ENCODE peak calls at places on chromosomes 7 and 10, in six cellular contexts. M is HuH-7.5, A is Caco-2, N is cardiac fibroblast, V is HFFc6, F is brain microvascular endothelial cell. K is an unnamed sample.

GRCh38 chr10:103933557-103934121 is 15.7 kb upstream of the STN1 start:
- DNase-seq in M (no peak), A (no peak), N (no peak), V (no peak), F (no peak), K (no peak)

GRCh38 chr7:51847461-51848134 is 531.0 kb upstream of the COBL start:
- DNase-seq in M (no peak), A (no peak), N (no peak), V (no peak), F (no peak), K (no peak)

GRCh38 chr7:1692500-1693418 is 22.7 kb downstream of the ELFN1 start:
- DNase-seq in M (no peak), A (no peak), N (no peak), V (no peak), F (no peak), K (peak)

GRCh38 chr7:132275384-132275783 is 300.9 kb downstream of the PLXNA4 start:
- DNase-seq in M (no peak), A (no peak), N (no peak), V (no peak), F (no peak), K (no peak)

GRCh38 chr10:47406548-47406869 is 22.4 kb upstream of the ZNF488 start:
- DNase-seq in M (no peak), A (no peak), N (no peak), V (no peak), F (no peak), K (no peak)

GRCh38 chr10:93921338-93921737 is 27.6 kb downstream of the SLC35G1 start:
- DNase-seq in M (no peak), A (no peak), N (peak), V (no peak), F (no peak), K (no peak)

GRCh38 chr7:66741706-66742053 is 1.1 kb downstream of the RABGEF1 start:
- DNase-seq in M (no peak), A (no peak), N (peak), V (no peak), F (peak), K (peak)

GRCh38 chr10:16944961-16945360 is 127.7 kb upstream of the RSU1 start:
- DNase-seq in M (no peak), A (no peak), N (peak), V (no peak), F (no peak), K (no peak)

GRCh38 chr10:73517166-73517888 is 21.5 kb upstream of the PPP3CB start:
- DNase-seq in M (no peak), A (no peak), N (peak), V (peak), F (peak), K (no peak)

GRCh38 chr10:27636816-27637215 is 108.8 kb downstream of the MKX start:
- DNase-seq in M (no peak), A (no peak), N (no peak), V (no peak), F (no peak), K (no peak)

GRCh38 chr7:12889391-12889790 is 202.0 kb downstream of the ARL4A start:
- DNase-seq in M (no peak), A (no peak), N (peak), V (no peak), F (peak), K (no peak)

GRCh38 chr7:92835140-92835850 is 1.1 kb downstream of the CDK6 start:
- DNase-seq in M (peak), A (peak), N (peak), V (peak), F (peak), K (peak)

GRCh38 chr7:91759205-91759863 is 121.2 kb downstream of the MTERF1 start:
- DNase-seq in M (no peak), A (peak), N (peak), V (no peak), F (peak), K (no peak)

GRCh38 chr10:99659868-99660366 is 608 bp downstream of the ENTPD7 start:
- DNase-seq in M (no peak), A (no peak), N (no peak), V (no peak), F (no peak), K (peak)